ENCODE peak calls at places on chromosomes 3 and 15, in five cellular contexts. O, M, Y, Z and H are unnamed samples. For H3K36me3 and H3K4me1, the result is how much of the 10 kb centered on the place peaks cover.

GRCh38 chr15:39931615-39932014 is 2.3 kb upstream of the EIF2AK4 start:
- DNase-seq in M (no peak), O (no peak), Z (no peak), Y (no peak), H (no peak)

GRCh38 chr3:192062186-192062585 is 601.2 kb downstream of the PYDC2 start:
- DNase-seq in M (no peak), Y (no peak), O (no peak), Z (no peak), H (no peak)

GRCh38 chr3:59115355-59116136 is 65.7 kb upstream of the CFAP20DC start:
- DNase-seq in M (no peak), Y (no peak), Z (no peak), O (no peak), H (no peak)

GRCh38 chr3:94184781-94185180 is 121.9 kb downstream of the NSUN3 start:
- DNase-seq in O (no peak), M (no peak), Z (no peak), Y (no peak), H (no peak)

GRCh38 chr3:60756231-60756630 is 495.0 kb downstream of the FHIT start:
- DNase-seq in M (no peak), Z (no peak), O (no peak), Y (no peak), H (no peak)

GRCh38 chr15:22979699-22980188 is 424 bp downstream of the CYFIP1 start:
- DNase-seq in M (peak), Z (no peak), O (peak), Y (no peak), H (peak)

GRCh38 chr3:119841808-119842471 is 60.0 kb downstream of the NR1I2 start:
- DNase-seq in Y (no peak), O (no peak), Z (no peak), M (no peak), H (no peak)

GRCh38 chr3:59938857-59939256 is 889.0 kb upstream of the CFAP20DC start:
- DNase-seq in O (no peak), Z (no peak), M (no peak), Y (no peak), H (no peak)

GRCh38 chr3:178778579-178778978 is 242.3 kb downstream of the KCNMB2 start:
- DNase-seq in Z (no peak), Y (no peak), M (no peak), O (no peak), H (no peak)

GRCh38 chr3:157082305-157082981 is 77.5 kb downstream of the CCNL1 start:
- DNase-seq in M (no peak), O (no peak), Z (no peak), Y (peak), H (no peak)

GRCh38 chr15:92930776-92931175 is 30.7 kb downstream of the CHD2 start:
- DNase-seq in M (no peak), Y (no peak), Z (no peak), O (no peak), H (no peak)

GRCh38 chr3:32297366-32297765 is 58.9 kb downstream of the CMTM8 start:
- DNase-seq in O (no peak), Z (no peak), M (no peak), Y (no peak), H (no peak)

GRCh38 chr3:30664884-30665283 is 58.5 kb downstream of the TGFBR2 start:
- DNase-seq in Y (no peak), Z (no peak), O (no peak), M (no peak), H (no peak)

GRCh38 chr3:37074178-37074577 is 80.9 kb downstream of the MLH1 start:
- DNase-seq in Z (no peak), M (no peak), Y (no peak), O (no peak), H (no peak)

GRCh38 chr3:112635674-112636073 is 5.3 kb downstream of the CCDC80 start:
- DNase-seq in Z (no peak), Y (no peak), M (peak), O (peak), H (peak)

GRCh38 chr3:59128685-59129084 is 78.9 kb upstream of the CFAP20DC start:
- DNase-seq in Z (no peak), Y (no peak), M (no peak), O (no peak), H (no peak)

GRCh38 chr3:194964809-194965208 is 279.1 kb downstream of the FAM43A start:
- DNase-seq in Z (no peak), M (no peak), Y (no peak), O (no peak), H (no peak)

GRCh38 chr15:23073890-23074631 is 34.7 kb upstream of the TUBGCP5 start:
- DNase-seq in M (no peak), O (no peak), Z (no peak), Y (peak), H (peak)

GRCh38 chr3:169699070-169699469 is 35.6 kb upstream of the MECOM start:
- DNase-seq in O (no peak), Z (no peak), Y (no peak), M (peak), H (no peak)

GRCh38 chr3:169699536-169700050 is 36.1 kb upstream of the MECOM start:
- DNase-seq in M (peak), Z (peak), Y (peak), O (peak), H (peak)

GRCh38 chr3:169700195-169700594 is 36.7 kb upstream of the MECOM start:
- DNase-seq in Y (no peak), Z (no peak), M (no peak), O (no peak), H (no peak)

GRCh38 chr3:169701457-169701856 is 37.9 kb upstream of the MECOM start:
- DNase-seq in M (no peak), Z (no peak), Y (no peak), O (no peak), H (no peak)
- TF ChIP-seq POLR2A in M (no peak), Z (no peak), Y (no peak), O (no peak), H (no peak)

DNA sequence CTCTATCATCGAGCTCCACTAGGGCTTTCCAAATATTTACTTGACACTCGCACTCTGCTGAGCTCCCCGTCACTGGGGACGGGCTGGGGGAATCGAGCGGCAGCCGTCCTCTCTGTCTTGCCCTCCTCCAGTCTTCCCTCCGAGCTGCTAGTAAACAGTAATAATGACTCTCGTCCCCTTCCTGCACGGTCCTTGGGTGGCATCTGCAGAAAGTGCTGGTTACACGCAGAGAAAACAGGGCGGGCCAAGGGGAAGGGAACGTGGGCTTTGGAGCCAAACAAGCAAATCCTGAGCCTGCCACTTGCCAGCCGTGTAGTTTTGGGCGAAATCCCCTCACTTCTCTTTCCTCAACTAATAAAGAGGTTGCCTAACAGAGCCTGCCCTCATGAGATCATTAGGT is 96.6 kb downstream of the LRIG1 start:
- DNase-seq in O (no peak), Z (no peak), M (no peak), Y (no peak), H (no peak)
- H3K36me3 ChIP-seq in O (under half), Z (half or more), M (under half), Y (under half), H (under half)

DNA sequence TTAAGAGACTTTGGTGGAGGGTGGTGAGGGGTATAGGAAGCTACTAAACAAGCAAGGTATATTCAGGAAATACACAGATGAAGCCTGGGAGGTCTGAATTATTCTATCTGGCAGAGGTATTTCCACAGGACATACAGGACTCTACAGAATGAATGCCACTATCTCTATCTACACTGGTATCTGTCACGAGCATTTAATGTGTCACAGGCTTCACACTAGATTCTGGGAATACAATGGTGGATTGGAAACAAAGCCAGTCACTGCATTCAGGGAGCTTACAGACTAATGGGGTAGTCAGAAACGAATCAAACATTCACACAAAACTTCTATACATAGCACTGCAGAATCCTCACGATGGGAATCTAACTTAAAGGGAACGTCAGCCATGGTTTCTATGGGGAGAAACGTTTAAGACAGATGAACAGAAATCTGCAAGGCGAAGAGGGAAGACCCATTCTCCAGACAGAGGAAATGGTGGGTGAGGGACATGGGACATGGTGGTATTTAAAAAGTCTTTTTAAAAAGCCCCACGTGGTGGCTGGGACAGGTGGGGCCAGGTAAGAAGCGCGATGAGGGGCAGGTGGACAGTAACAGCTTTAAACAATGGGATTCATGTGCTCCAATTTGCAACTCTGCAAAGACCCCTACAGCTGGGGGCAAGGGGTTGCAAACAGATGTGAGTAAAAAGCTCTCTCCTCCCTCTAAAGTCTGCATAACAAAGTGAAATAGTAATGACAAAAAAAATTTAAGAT is 16.5 kb downstream of the LRIG1 start:
- DNase-seq in Y (no peak), O (no peak), M (no peak), Z (no peak), H (no peak)
- H3K4me1 ChIP-seq in Y (under half), O (under half), M (half or more), Z (half or more), H (half or more)

DNA sequence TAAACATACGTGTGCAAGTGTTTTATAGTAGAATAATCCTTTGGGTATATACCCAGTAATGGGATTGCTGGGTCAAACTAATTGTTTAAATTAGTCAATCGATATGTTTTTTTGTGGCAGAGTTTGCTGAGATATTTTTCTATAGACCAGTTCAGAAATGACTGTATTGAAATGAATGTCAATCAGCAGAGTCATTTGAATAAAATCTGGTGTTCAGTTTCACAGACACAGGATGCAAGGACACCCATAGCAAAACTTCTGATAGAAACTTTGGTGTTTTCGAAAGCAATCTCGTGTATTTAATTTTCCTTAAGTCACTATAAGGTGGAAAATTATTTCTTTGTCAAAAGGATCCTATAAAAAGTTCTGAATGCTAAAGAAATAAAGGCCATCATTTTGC is 434.4 kb downstream of the RAP2B start:
- DNase-seq in O (no peak), M (no peak), Z (no peak), Y (no peak), H (no peak)
- TF ChIP-seq POLR2A in O (no peak), M (no peak), Z (no peak), Y (no peak), H (no peak)